ENCODE peak calls at places on chromosome 21, in six cellular contexts. C, P, O, E, X and A are unnamed samples.

GRCh38 chr21:44751186-44751798 is 39.9 kb upstream of the TSPEAR start:
- DNase-seq in E (no peak), C (no peak), O (no peak), P (no peak), X (no peak), A (no peak)

GRCh38 chr21:43954042-43954441 is 58.1 kb upstream of the TRAPPC10 start:
- DNase-seq in E (no peak), O (no peak), X (no peak), C (no peak), P (no peak), A (no peak)

GRCh38 chr21:15627823-15628222 is 102.0 kb upstream of the USP25 start:
- DNase-seq in X (no peak), E (no peak), C (no peak), O (no peak), P (no peak), A (no peak)

GRCh38 chr21:14072761-14073535 is 137.8 kb downstream of the LIPI start:
- DNase-seq in P (no peak), X (no peak), O (no peak), E (no peak), C (no peak), A (no peak)

GRCh38 chr21:44510508-44511218 is 29.3 kb downstream of the KRTAP10-1 start:
- DNase-seq in O (peak), E (peak), C (peak), P (no peak), X (peak), A (peak)

GRCh38 chr21:46068516-46069079 is 29.3 kb upstream of the COL6A2 start:
- DNase-seq in E (no peak), X (no peak), C (no peak), P (no peak), O (no peak), A (no peak)

GRCh38 chr21:45393833-45394638 is 10.9 kb upstream of the COL18A1 start:
- DNase-seq in X (no peak), C (peak), E (no peak), P (no peak), O (no peak), A (no peak)

GRCh38 chr21:25329227-25329626 is 278.1 kb downstream of the MRPL39 start:
- DNase-seq in C (no peak), X (no peak), O (peak), P (peak), E (no peak), A (no peak)

GRCh38 chr21:16070207-16070651 is 340.4 kb downstream of the USP25 start:
- DNase-seq in X (peak), E (no peak), P (peak), O (peak), C (peak), A (no peak)

GRCh38 chr21:43739648-43740435 is 20.9 kb downstream of the PDXK start:
- DNase-seq in X (no peak), E (no peak), C (peak), O (no peak), P (no peak), A (no peak)

GRCh38 chr21:27759091-27759659 is 792.3 kb upstream of the ADAMTS5 start:
- DNase-seq in P (no peak), O (no peak), X (no peak), C (peak), E (no peak), A (no peak)

GRCh38 chr21:39108291-39109162 is 74.7 kb downstream of the PSMG1 start:
- DNase-seq in O (no peak), E (no peak), P (no peak), X (no peak), C (no peak), A (no peak)

GRCh38 chr21:18603246-18603645 is 199.7 kb upstream of the TMPRSS15 start:
- DNase-seq in C (no peak), O (no peak), E (no peak), X (peak), P (no peak), A (no peak)

GRCh38 chr21:42405064-42406059 is 1.7 kb downstream of the UBASH3A start:
- DNase-seq in C (no peak), X (no peak), O (no peak), E (no peak), P (no peak), A (no peak)

GRCh38 chr21:43299441-43300277 is 127.3 kb downstream of the SIK1 start:
- DNase-seq in X (no peak), O (no peak), E (no peak), C (peak), P (no peak), A (no peak)

GRCh38 chr21:41345934-41346685 is 15.7 kb upstream of the MX2 start:
- DNase-seq in X (no peak), O (no peak), C (no peak), P (no peak), E (no peak), A (no peak)

GRCh38 chr21:42739061-42739931 is 85.9 kb downstream of the PDE9A start:
- DNase-seq in E (no peak), X (no peak), P (no peak), C (no peak), O (no peak), A (no peak)

GRCh38 chr21:33977721-33978369 is 62.2 kb upstream of the ATP5PO start:
- DNase-seq in O (no peak), E (no peak), X (no peak), P (no peak), C (no peak), A (no peak)

GRCh38 chr21:38814126-38815059 is 8.7 kb downstream of the ETS2 start:
- DNase-seq in C (no peak), O (no peak), P (no peak), E (no peak), X (no peak), A (no peak)

GRCh38 chr21:35559128-35559831 is 501.0 kb downstream of the SETD4 start:
- DNase-seq in O (peak), P (no peak), C (no peak), E (no peak), X (no peak), A (no peak)

GRCh38 chr21:45973475-45974072 is 8.0 kb upstream of the COL6A1 start:
- DNase-seq in E (peak), X (no peak), P (peak), O (peak), C (peak), A (peak)

GRCh38 chr21:45593162-45594022 is 50.1 kb upstream of the PCBP3 start:
- DNase-seq in E (no peak), C (peak), P (no peak), X (no peak), O (no peak), A (no peak)

GRCh38 chr21:44681861-44682579 is at the start of gene KRTAP12-1:
- DNase-seq in P (no peak), C (no peak), O (no peak), E (no peak), X (peak), A (no peak)

GRCh38 chr21:39386194-39386593 is 37.3 kb upstream of the HMGN1 start:
- DNase-seq in O (peak), X (no peak), E (no peak), C (peak), P (peak), A (no peak)